ENCODE peak calls at places on chromosome 13, in six cellular contexts. G, A, Z, T, D and V are unnamed samples. For H3K4me1, the result is how much of the 10 kb centered on the place peaks cover.

GRCh38 chr13:113787694-113788093 is 28.7 kb downstream of the TMEM255B start:
- DNase-seq in Z (no peak), G (no peak), D (no peak), T (no peak), A (no peak), V (no peak)

GRCh38 chr13:114099191-114099590 is 33.2 kb downstream of the RASA3 start:
- DNase-seq in Z (peak), G (peak), A (no peak), D (peak), T (peak), V (peak)

GRCh38 chr13:48635478-48635877 is 18.3 kb upstream of the CYSLTR2 start:
- DNase-seq in Z (no peak), D (no peak), A (no peak), G (no peak), T (no peak), V (no peak)

GRCh38 chr13:52949044-52949443 is 79.6 kb upstream of the OLFM4 start:
- DNase-seq in Z (no peak), D (no peak), T (no peak), A (no peak), G (no peak), V (no peak)

GRCh38 chr13:41973247-41973741 is 12.4 kb upstream of the VWA8 start:
- DNase-seq in G (no peak), D (no peak), T (no peak), Z (no peak), A (no peak), V (no peak)

GRCh38 chr13:19864339-19865309 is 1.2 kb upstream of the ZMYM5 start:
- DNase-seq in A (peak), Z (peak), D (no peak), T (peak), G (peak), V (peak)

GRCh38 chr13:25172303-25172630 is 179 bp upstream of the AMER2 start:
- DNase-seq in Z (no peak), G (no peak), D (no peak), A (no peak), T (no peak), V (no peak)

GRCh38 chr13:80408270-80408669 is 67.3 kb upstream of the SPRY2 start:
- DNase-seq in T (no peak), G (no peak), A (no peak), D (no peak), Z (no peak), V (no peak)

GRCh38 chr13:60733933-60734332 is 336.9 kb downstream of the TDRD3 start:
- DNase-seq in G (no peak), Z (no peak), T (no peak), A (no peak), D (no peak), V (no peak)

GRCh38 chr13:50375792-50376191 is 360.5 kb downstream of the KCNRG start:
- DNase-seq in Z (no peak), T (peak), G (no peak), A (no peak), D (no peak), V (no peak)

GRCh38 chr13:113129921-113130750 is 7.5 kb downstream of the F10 start:
- DNase-seq in D (peak), Z (peak), G (no peak), A (no peak), T (peak), V (peak)

GRCh38 chr13:39567569-39567968 is 35.4 kb downstream of the LHFPL6 start:
- DNase-seq in Z (no peak), T (no peak), A (no peak), G (no peak), D (no peak), V (no peak)

GRCh38 chr13:113648218-113648615 is 9.8 kb downstream of the ATP4B start:
- DNase-seq in G (peak), D (peak), Z (peak), A (no peak), T (no peak), V (no peak)

GRCh38 chr13:102729560-102730275 is 34.9 kb upstream of the METTL21C start:
- DNase-seq in G (no peak), Z (no peak), T (peak), A (no peak), D (no peak), V (no peak)

GRCh38 chr13:25771208-25771607 is 280.6 kb downstream of the SHISA2 start:
- DNase-seq in A (no peak), Z (no peak), G (no peak), T (no peak), D (no peak), V (no peak)

GRCh38 chr13:39364797-39365468 is 238.1 kb downstream of the LHFPL6 start:
- DNase-seq in Z (no peak), G (no peak), T (no peak), D (no peak), A (no peak), V (no peak)

GRCh38 chr13:24632382-24633121 is 47.7 kb upstream of the ATP12A start:
- DNase-seq in T (no peak), G (no peak), D (no peak), Z (no peak), A (no peak), V (no peak)

GRCh38 chr13:106533940-106534843 is 1.3 kb downstream of the EFNB2 start:
- DNase-seq in A (peak), T (peak), Z (peak), D (peak), G (peak), V (no peak)

GRCh38 chr13:109510036-109510435 is 276.3 kb downstream of the IRS2 start:
- DNase-seq in G (no peak), A (no peak), D (no peak), Z (no peak), T (no peak), V (no peak)

GRCh38 chr13:31996611-31997010 is 35.0 kb upstream of the FRY start:
- DNase-seq in G (no peak), T (no peak), D (no peak), A (no peak), Z (no peak), V (no peak)

GRCh38 chr13:49374585-49375290 is 69.1 kb downstream of the CAB39L start:
- DNase-seq in T (peak), Z (no peak), D (no peak), A (no peak), G (no peak), V (no peak)

GRCh38 chr13:32638739-32639138 is 52.5 kb downstream of the PDS5B start:
- DNase-seq in Z (no peak), T (no peak), A (no peak), D (no peak), G (no peak), V (no peak)

GRCh38 chr13:42422681-42423080 is 150.7 kb downstream of the AKAP11 start:
- DNase-seq in Z (no peak), T (no peak), D (no peak), A (no peak), G (no peak), V (no peak)

GRCh38 chr13:83613524-83613923 is 268.8 kb downstream of the SLITRK1 start:
- DNase-seq in G (no peak), D (no peak), Z (no peak), A (no peak), T (no peak), V (no peak)

GRCh38 chr13:97307882-97308624 is 85.9 kb downstream of the MBNL2 start:
- DNase-seq in A (no peak), Z (no peak), G (peak), D (no peak), T (peak), V (no peak)

GRCh38 chr13:50706505-50706904 is 137.0 kb downstream of the DLEU7 start:
- DNase-seq in T (no peak), D (no peak), G (no peak), Z (no peak), A (no peak), V (no peak)

GRCh38 chr13:111972261-111972780 is 94.6 kb upstream of the SOX1 start:
- DNase-seq in T (no peak), A (no peak), D (no peak), G (no peak), Z (no peak), V (no peak)

GRCh38 chr13:29689548-29689947 is 94.1 kb upstream of the SLC7A1 start:
- DNase-seq in A (no peak), D (no peak), T (no peak), G (no peak), Z (no peak), V (no peak)

GRCh38 chr13:84096221-84096620 is 213.9 kb upstream of the SLITRK1 start:
- DNase-seq in T (peak), Z (no peak), G (no peak), D (no peak), A (no peak), V (no peak)

GRCh38 chr13:49308104-49308875 is 60.6 kb downstream of the CDADC1 start:
- DNase-seq in G (peak), T (peak), A (no peak), Z (peak), D (peak), V (peak)

DNA sequence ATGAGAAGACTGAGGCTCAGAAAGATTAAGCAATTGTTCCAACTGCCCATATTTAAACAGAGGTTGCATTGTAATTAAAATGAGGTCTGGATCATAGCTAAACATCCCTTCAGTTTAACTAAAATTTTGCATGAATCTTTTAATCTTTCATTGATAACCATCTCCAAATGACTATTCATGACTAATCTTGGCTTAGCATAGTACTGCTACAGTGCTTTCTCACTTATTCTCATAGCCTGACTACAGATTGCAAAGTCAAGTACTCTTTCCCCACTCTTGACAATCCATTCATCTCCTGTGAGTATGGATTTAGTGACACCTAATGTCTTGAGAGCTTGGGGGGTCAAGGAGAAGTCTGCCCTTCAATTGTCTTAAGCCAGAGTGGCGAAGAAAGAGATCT is 258.4 kb downstream of the RFC3 start:
- DNase-seq in G (no peak), Z (no peak), A (no peak), T (no peak), D (no peak), V (no peak)
- TF ChIP-seq CTCF in G (no peak), Z (no peak), A (no peak), T (no peak), D (no peak), V (no peak)

GRCh38 chr13:99375806-99376080 is 68.5 kb upstream of the GPR183 start:
- DNase-seq in A (peak), D (no peak), T (no peak), G (no peak), Z (no peak), V (no peak)
- H3K4me1 ChIP-seq in A (half or more), D (under half), T (under half), G (under half), Z (under half), V (under half)

DNA sequence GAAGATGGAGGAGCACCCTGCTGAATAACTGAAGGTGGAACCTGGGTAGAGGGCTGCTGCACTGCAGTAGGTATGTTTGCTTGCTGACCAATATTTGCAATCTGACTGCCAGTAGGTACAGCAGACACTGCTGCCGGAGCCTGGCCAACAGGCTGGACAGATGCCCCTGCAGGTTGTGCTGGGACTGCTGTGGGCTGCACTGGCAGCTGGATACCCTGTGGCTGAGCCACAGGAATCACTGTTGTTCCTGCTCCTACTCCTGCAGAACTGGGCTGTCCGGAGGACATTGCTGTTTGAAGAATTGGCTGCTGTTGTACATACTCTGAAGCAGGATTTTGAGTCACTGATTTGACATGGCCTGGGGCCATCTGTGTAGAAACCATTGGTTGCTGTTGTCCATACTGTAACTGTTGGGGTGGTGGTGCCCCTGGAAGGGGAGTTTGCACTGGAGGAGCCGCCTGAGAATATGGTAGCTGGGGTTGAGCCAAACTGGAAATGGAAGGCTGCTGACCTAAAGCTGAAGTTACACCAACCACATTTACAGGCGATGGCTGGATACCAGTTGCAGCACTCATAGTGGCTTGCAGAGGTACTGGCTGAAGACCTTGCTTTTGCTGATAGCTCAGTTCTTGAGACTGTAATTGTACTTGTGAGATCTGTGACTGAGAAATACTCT is 2.2 kb downstream of the TSC22D1 start:
- DNase-seq in A (no peak), D (no peak), G (peak), T (peak), Z (peak), V (no peak)
- TF ChIP-seq CTCF in A (no peak), D (no peak), G (peak), T (peak), Z (peak), V (peak)

GRCh38 chr13:40599722-40600121 is 66.7 kb downstream of the FOXO1 start:
- DNase-seq in T (no peak), G (no peak), Z (no peak), A (no peak), D (no peak), V (no peak)

GRCh38 chr13:40608308-40608707 is 58.1 kb downstream of the FOXO1 start:
- DNase-seq in G (no peak), D (no peak), A (no peak), T (no peak), Z (no peak), V (no peak)

GRCh38 chr13:40600145-40600751 is 66.2 kb downstream of the FOXO1 start:
- DNase-seq in Z (no peak), T (no peak), D (no peak), G (no peak), A (no peak), V (no peak)

GRCh38 chr13:40605573-40605972 is 60.9 kb downstream of the FOXO1 start:
- DNase-seq in T (no peak), A (no peak), G (no peak), D (no peak), Z (no peak), V (no peak)

GRCh38 chr13:40604135-40604534 is 62.3 kb downstream of the FOXO1 start:
- DNase-seq in G (no peak), T (no peak), A (no peak), Z (no peak), D (no peak), V (no peak)
- H3K4me1 ChIP-seq in G (under half), T (under half), A (half or more), Z (half or more), D (under half), V (under half)

GRCh38 chr13:51803422-51804294 is at the start of gene DHRS12:
- DNase-seq in A (peak), Z (peak), D (peak), T (peak), G (peak), V (peak)
- TF ChIP-seq CTCF in A (no peak), Z (no peak), D (no peak), T (peak), G (peak), V (peak)

DNA sequence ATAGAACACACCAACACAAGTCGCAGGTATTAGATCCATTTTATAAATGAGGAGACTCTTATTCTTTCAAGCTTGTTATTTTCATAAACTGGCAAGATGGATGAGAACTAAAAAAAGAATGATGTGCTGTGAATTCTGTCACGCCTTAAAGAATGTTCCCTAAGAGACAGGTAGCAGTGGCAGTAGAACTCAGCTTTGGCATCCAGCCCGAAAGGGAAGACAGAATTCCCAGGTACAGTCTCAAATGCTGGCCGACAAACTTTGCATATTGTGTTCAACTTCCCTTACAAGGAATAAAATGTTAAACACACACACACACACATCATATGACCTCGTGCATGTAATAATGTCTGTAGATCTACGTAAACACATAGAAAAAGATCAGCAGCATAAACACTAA is 3.2 kb downstream of the TMEM272 start:
- DNase-seq in T (no peak), G (no peak), Z (no peak), A (no peak), D (no peak), V (no peak)
- H3K4me1 ChIP-seq in T (under half), G (under half), Z (under half), A (under half), D (under half), V (under half)

GRCh38 chr13:87810391-87810801 is 139.2 kb downstream of the SLITRK5 start:
- DNase-seq in D (peak), T (no peak), G (no peak), Z (no peak), A (no peak), V (no peak)
- TF ChIP-seq CTCF in D (no peak), T (no peak), G (no peak), Z (no peak), A (no peak), V (no peak)

DNA sequence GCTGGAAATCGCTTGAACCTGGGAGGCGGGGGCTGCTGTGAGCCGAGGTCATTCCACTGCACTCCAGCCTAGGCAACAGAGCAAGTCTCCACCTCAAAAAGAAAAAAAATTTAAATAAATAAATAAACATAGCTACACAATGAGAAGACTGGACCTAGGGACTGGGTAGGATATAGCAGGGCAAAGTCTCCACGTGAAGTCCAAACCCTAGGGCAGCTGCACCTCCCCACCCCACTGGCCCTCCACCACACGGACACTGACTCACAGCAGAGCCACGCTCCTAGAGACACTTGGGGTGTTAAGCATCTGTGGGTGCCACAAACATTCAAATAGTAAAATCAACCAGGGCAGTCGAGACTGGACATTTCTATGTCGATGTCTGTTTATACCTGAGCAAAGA is 7.1 kb downstream of the LATS2 start:
- DNase-seq in Z (peak), G (no peak), A (no peak), D (no peak), T (no peak), V (no peak)
- H3K4me1 ChIP-seq in Z (half or more), G (under half), A (under half), D (under half), T (under half), V (under half)